ENCODE peak calls at places on chromosomes 3 and 15, in five cellular contexts. U, N, G, H and A are unnamed samples.

GRCh38 chr3:126442099-126442848 is 33.4 kb downstream of the ZXDC start:
- DNase-seq in N (peak; percentile 64), U (no peak), G (no peak), H (no peak), A (no peak)

GRCh38 chr3:44509393-44509921 is 32.0 kb upstream of the ZNF445 start:
- DNase-seq in H (no peak), G (no peak), U (no peak), N (no peak), A (no peak)

GRCh38 chr15:88312941-88313579 is 56.5 kb upstream of the NTRK3 start:
- DNase-seq in U (peak; percentile 56), G (no peak), N (no peak), H (no peak), A (no peak)

GRCh38 chr3:34106879-34107278 is 308.4 kb downstream of the PDCD6IP start:
- DNase-seq in H (no peak), N (no peak), G (no peak), U (no peak), A (no peak)

GRCh38 chr3:76199382-76199781 is 414.0 kb upstream of the ZNF717 start:
- DNase-seq in U (no peak), G (no peak), H (no peak), N (no peak), A (no peak)

GRCh38 chr15:80404719-80405553 is 754 bp downstream of the ARNT2 start:
- DNase-seq in H (no peak), U (no peak), N (no peak), G (no peak), A (no peak)

GRCh38 chr3:40723078-40723660 is 198.4 kb downstream of the ZNF621 start:
- DNase-seq in G (no peak), U (no peak), N (no peak), H (no peak), A (no peak)

GRCh38 chr3:106920609-106921008 is 456.6 kb upstream of the CCDC54 start:
- DNase-seq in U (no peak), G (no peak), H (no peak), N (no peak), A (no peak)

GRCh38 chr3:27565201-27565827 is 81.1 kb upstream of the SLC4A7 start:
- DNase-seq in N (no peak), G (no peak), H (no peak), U (no peak), A (no peak)

GRCh38 chr15:61459785-61460707 is 230.9 kb upstream of the RORA start:
- DNase-seq in N (no peak), G (no peak), H (no peak), U (no peak), A (no peak)

GRCh38 chr15:35308802-35309201 is 223.7 kb upstream of the NANOGP8 start:
- DNase-seq in H (no peak), G (no peak), N (peak; percentile 19), U (peak; percentile 92), A (no peak)

DNA sequence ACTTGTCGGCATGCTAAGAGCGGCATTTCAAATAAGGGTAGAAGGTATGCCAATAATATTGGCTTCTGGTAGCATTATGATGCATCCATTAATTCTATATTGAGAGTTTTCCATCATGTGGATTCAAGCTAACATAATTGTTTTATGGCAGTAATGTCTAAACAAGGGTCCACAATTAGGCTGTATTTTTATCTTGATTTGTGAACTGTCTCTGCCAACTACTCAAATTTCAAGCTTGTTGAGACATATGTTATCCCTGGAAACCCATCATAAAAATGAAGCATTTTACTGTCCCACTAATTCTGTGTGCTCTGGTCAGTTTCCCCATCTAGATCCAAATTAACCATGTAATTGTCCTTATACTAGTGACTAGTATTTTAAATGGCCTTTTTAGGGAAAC is 1.3 kb upstream of the OSTN start:
- DNase-seq in N (no peak), G (no peak), U (no peak), H (no peak), A (no peak)
- TF ChIP-seq CTCF in N (no peak), G (no peak), U (no peak), H (no peak), A (no peak)

GRCh38 chr3:155853214-155854146 is 747 bp downstream of the SLC33A1 start:
- DNase-seq in H (no peak), G (peak; percentile 62), U (no peak), N (peak; percentile 22), A (no peak)
- TF ChIP-seq CTCF in H (peak; percentile 18), G (no peak), U (peak; percentile 42), N (peak; percentile 29), A (no peak)

GRCh38 chr3:170356596-170357175 is 829 bp upstream of the SKIL start:
- DNase-seq in H (peak; percentile 46), U (peak; percentile 64), G (peak; percentile 89), N (peak; percentile 90), A (no peak)

GRCh38 chr3:170355738-170356595 is 1.5 kb upstream of the SKIL start:
- DNase-seq in U (peak; percentile 38), G (peak; percentile 63), H (peak; percentile 8), N (peak; percentile 54), A (no peak)

GRCh38 chr3:170357176-170357919 is at the start of gene SKIL:
- DNase-seq in U (peak; percentile 94), G (peak; percentile 99), H (peak; percentile 99), N (peak; percentile 98), A (no peak)

GRCh38 chr3:170359178-170359704 is 1.7 kb downstream of the SKIL start:
- DNase-seq in U (no peak), H (no peak), G (no peak), N (no peak), A (no peak)

DNA sequence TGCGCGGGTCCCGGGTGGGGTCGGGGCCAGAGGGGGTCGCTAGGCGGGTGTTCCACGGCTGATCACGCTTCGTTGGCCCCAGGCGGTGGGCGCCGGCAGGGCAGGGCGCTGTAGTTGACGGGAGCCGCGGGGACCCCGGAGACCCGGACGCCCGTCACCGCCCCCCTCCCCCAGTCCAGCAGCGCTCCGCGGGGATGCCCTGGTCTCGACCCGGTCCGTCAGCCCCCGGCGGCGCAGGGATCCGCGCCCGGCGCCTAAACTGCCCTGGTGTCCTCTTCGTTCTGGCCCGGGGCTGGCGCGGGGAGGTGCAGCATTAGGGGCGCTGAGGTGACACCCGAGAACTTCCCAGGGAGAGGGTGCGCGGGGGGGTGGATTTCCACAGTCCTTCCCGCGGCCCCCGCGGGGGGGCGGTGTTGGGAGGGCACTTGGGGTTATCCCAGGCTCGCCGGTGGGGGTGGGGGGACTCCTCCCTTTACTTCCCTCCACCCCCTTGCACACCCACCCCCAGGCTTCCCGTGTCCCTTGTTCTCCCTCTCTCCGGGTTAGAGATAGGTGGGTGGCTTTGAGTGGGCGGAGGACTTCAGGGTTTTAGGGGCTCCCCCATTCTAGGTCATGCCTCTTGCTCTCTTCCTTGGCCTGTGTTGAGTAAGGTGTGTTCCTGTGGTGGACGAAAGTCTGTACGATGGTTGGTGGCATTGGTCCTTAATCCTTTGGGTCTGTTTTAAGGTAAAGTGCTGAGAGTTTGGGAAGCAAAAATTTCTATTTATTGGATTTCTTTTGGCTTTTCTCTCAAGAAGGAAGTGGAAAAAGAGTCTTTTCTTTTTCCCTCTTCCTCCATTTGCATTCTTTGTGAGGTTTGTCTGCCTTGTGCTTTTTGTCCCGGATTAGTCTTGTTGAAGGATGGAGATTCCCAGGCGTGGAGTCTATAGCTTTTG is 672 bp downstream of the SKIL start:
- DNase-seq in N (peak; percentile 84), G (peak; percentile 92), U (peak; percentile 48), H (peak; percentile 74), A (no peak)
- TF ChIP-seq CTCF in N (peak; percentile 33), G (peak; percentile 44), U (peak; percentile 72), H (peak; percentile 55), A (peak; percentile 18)

GRCh38 chr3:137762674-137763593 is 1.2 kb upstream of the SOX14 start:
- DNase-seq in U (no peak), G (no peak), N (no peak), H (no peak), A (no peak)

GRCh38 chr3:137763594-137763938 is 549 bp upstream of the SOX14 start:
- DNase-seq in H (no peak), G (no peak), N (no peak), U (no peak), A (no peak)

GRCh38 chr3:137760341-137761098 is 3.6 kb upstream of the SOX14 start:
- DNase-seq in G (no peak), H (no peak), U (no peak), N (no peak), A (no peak)

GRCh38 chr3:137761099-137761562 is 3.0 kb upstream of the SOX14 start:
- DNase-seq in H (no peak), U (no peak), G (no peak), N (no peak), A (no peak)

DNA sequence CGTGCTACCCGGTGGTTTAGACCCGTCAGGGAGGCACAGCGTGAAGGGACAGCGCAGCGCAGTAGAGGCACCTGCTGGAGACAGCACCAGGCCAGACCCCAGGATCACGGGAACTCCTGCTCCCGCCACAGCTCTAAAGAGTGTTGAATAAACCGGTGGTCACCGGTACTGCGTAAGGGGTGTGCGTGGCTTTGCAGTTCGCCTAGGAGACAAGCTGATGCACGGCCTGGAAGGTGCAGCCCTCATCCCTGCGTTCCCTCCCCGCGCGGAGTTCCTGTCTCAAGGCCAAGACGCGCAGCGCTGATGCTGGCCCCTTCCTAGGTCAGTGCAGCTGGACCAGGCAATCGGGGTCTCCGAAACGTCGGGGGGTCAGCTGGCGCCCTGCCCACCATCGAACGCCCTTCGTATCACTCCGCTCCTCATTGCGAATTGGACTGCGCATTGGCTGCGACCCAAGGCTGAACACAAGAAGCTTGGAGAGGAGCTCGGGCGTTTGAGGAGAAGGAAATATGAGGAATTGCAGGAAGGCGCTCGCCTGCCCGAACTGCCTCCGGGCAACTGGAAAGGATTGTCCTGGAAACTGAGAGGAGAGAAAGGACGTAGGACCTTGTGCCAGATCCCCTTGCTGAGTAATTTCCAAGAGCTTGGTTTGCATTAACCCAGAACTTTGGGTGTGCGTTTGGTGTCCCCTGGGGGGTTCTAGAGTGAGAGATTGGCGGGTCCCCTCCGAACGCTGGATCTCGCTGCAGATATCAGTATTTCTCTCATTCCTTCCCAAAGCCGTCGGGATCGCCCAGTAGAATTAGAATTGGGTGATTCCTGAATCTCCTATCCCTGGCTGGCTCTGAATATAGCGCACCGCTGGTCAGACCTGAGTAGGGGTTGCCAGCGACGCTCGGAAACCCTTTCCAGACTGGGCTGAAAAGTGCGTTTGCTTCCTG is 2.3 kb upstream of the SOX14 start:
- DNase-seq in G (no peak), U (no peak), N (no peak), H (no peak), A (no peak)
- TF ChIP-seq CTCF in G (no peak), U (no peak), N (no peak), H (no peak), A (no peak)

GRCh38 chr3:133492159-133492860 is 81.2 kb upstream of the CDV3 start:
- DNase-seq in G (no peak), H (no peak), U (no peak), N (no peak), A (no peak)

GRCh38 chr3:133490468-133491351 is 82.8 kb upstream of the CDV3 start:
- DNase-seq in G (no peak), H (peak; percentile 49), U (no peak), N (no peak), A (no peak)

GRCh38 chr3:133491481-133492059 is 81.9 kb upstream of the CDV3 start:
- DNase-seq in U (no peak), G (no peak), H (no peak), N (no peak), A (no peak)

GRCh38 chr3:133489466-133490085 is 83.9 kb upstream of the CDV3 start:
- DNase-seq in H (no peak), N (no peak), G (no peak), U (peak; percentile 48), A (no peak)

GRCh38 chr3:133494469-133494868 is 79.0 kb upstream of the CDV3 start:
- DNase-seq in G (no peak), U (no peak), H (no peak), N (no peak), A (no peak)
- TF ChIP-seq CTCF in G (peak; percentile 29), U (peak; percentile 67), H (no peak), N (peak; percentile 34), A (no peak)

GRCh38 chr3:46848271-46849097 is 14.8 kb downstream of the MYL3 start:
- DNase-seq in G (no peak), H (no peak), U (peak; percentile 38), N (peak; percentile 61), A (no peak)
- TF ChIP-seq CTCF in G (peak; percentile 45), H (no peak), U (peak; percentile 78), N (peak; percentile 57), A (no peak)

GRCh38 chr3:173745952-173746682 is 348.6 kb downstream of the NLGN1 start:
- DNase-seq in U (peak; percentile 74), H (no peak), N (no peak), G (no peak), A (no peak)
- TF ChIP-seq CTCF in U (no peak), H (no peak), N (no peak), G (no peak), A (no peak)